ENCODE peak calls at places on chromosome 20, in five cellular contexts. I is T-helper 17 cell, Z is spleen, Y is breast epithelium, U is pons. Q is an unnamed sample.

GRCh38 chr20:62606551-62607201 is 35.6 kb upstream of the SLCO4A1 start:
- DNase-seq in Y (no peak), Z (no peak), I (no peak), U (no peak), Q (no peak)

GRCh38 chr20:37880726-37881591 is 22.0 kb upstream of the VSTM2L start:
- DNase-seq in I (no peak), Z (peak), Y (no peak), U (no peak), Q (no peak)

GRCh38 chr20:61808497-61808896 is 257.2 kb downstream of the TAF4 start:
- DNase-seq in U (no peak), Y (no peak), Z (peak), I (no peak), Q (no peak)

GRCh38 chr20:5608448-5609161 is 141.6 kb upstream of the SHLD1 start:
- DNase-seq in I (no peak), U (peak), Z (no peak), Y (no peak), Q (peak)

GRCh38 chr20:5080384-5080877 is 39.3 kb downstream of the PCNA start:
- DNase-seq in I (no peak), Y (no peak), U (peak), Z (peak), Q (no peak)

GRCh38 chr20:46694484-46694883 is 5.2 kb upstream of the TP53RK start:
- DNase-seq in I (no peak), Z (no peak), U (peak), Y (no peak), Q (peak)

GRCh38 chr20:51126337-51126736 is 103.4 kb upstream of the KCNG1 start:
- DNase-seq in I (no peak), Z (no peak), U (no peak), Y (no peak), Q (no peak)

GRCh38 chr20:50788045-50788867 is 6.6 kb upstream of the BCAS4 start:
- DNase-seq in Z (peak), U (peak), I (no peak), Y (no peak), Q (peak)

GRCh38 chr20:47489448-47489872 is 12.2 kb upstream of the NCOA3 start:
- DNase-seq in Y (no peak), I (no peak), Z (peak), U (peak), Q (no peak)

GRCh38 chr20:8518878-8519277 is 386.8 kb downstream of the PLCB1 start:
- DNase-seq in Y (no peak), Z (no peak), I (no peak), U (no peak), Q (no peak)

GRCh38 chr20:8509809-8510208 is 377.7 kb downstream of the PLCB1 start:
- DNase-seq in U (no peak), I (no peak), Y (no peak), Z (no peak), Q (no peak)

GRCh38 chr20:49914310-49915117 is 815 bp downstream of the SPATA2 start:
- DNase-seq in Y (no peak), I (no peak), U (no peak), Z (no peak), Q (peak)